ENCODE peak calls at places on chromosomes 7 and 10, in five cellular contexts. I is RWPE1; E is suprapubic skin; S is CD8-positive, alpha-beta T cell; V is heart left ventricle. B is an unnamed sample.

GRCh38 chr7:47405921-47406765 is 175.8 kb downstream of the TNS3 start:
- DNase-seq in I (peak), V (peak), S (no peak), E (no peak), B (no peak)

GRCh38 chr7:47337531-47337930 is 244.4 kb downstream of the TNS3 start:
- DNase-seq in E (no peak), V (peak), I (no peak), S (no peak), B (no peak)

GRCh38 chr7:28296571-28297483 is 115.5 kb upstream of the CREB5 start:
- DNase-seq in E (no peak), I (no peak), S (peak), V (no peak), B (peak)

GRCh38 chr10:91589015-91589655 is 43.7 kb downstream of the PPP1R3C start:
- DNase-seq in S (no peak), I (no peak), V (peak), E (no peak), B (no peak)

GRCh38 chr7:1986366-1987083 is 246.2 kb downstream of the MAD1L1 start:
- DNase-seq in S (peak), V (no peak), E (no peak), I (no peak), B (no peak)

GRCh38 chr7:47948096-47948790 is at the start of gene PKD1L1:
- DNase-seq in I (no peak), E (no peak), S (no peak), V (no peak), B (no peak)

GRCh38 chr10:103557455-103557854 is 64.0 kb downstream of the NEURL1 start:
- DNase-seq in E (no peak), S (no peak), I (no peak), V (no peak), B (no peak)

GRCh38 chr7:117993377-117994003 is 120.2 kb upstream of the CTTNBP2 start:
- DNase-seq in V (no peak), S (no peak), E (no peak), I (peak), B (no peak)

GRCh38 chr10:121263407-121263783 is 334.8 kb downstream of the FGFR2 start:
- DNase-seq in V (no peak), I (no peak), S (no peak), E (no peak), B (no peak)

GRCh38 chr10:47421057-47421952 is 37.2 kb upstream of the ZNF488 start:
- DNase-seq in S (no peak), V (no peak), I (peak), E (no peak), B (no peak)

GRCh38 chr10:9147475-9147874 is 1093.0 kb downstream of the GATA3 start:
- DNase-seq in V (no peak), E (no peak), I (no peak), S (no peak), B (no peak)

GRCh38 chr7:25844109-25844915 is 307.7 kb upstream of the NFE2L3 start:
- DNase-seq in V (no peak), E (no peak), S (no peak), I (no peak), B (no peak)

GRCh38 chr10:653991-654646 is 35.3 kb downstream of the DIP2C start:
- DNase-seq in V (no peak), S (no peak), I (no peak), E (no peak), B (no peak)

GRCh38 chr10:110141747-110142625 is 65.4 kb upstream of the MXI1 start:
- DNase-seq in V (peak), S (no peak), E (no peak), I (peak), B (no peak)

GRCh38 chr7:4774804-4775280 is 581 bp upstream of the AP5Z1 start:
- DNase-seq in I (peak), S (no peak), V (no peak), E (no peak), B (no peak)

GRCh38 chr10:4266387-4267083 is 481.5 kb upstream of the KLF6 start:
- DNase-seq in I (no peak), S (no peak), E (no peak), V (no peak), B (no peak)

GRCh38 chr7:82362129-82362528 is 81.4 kb downstream of the CACNA2D1 start:
- DNase-seq in E (no peak), I (no peak), S (no peak), V (no peak), B (no peak)

GRCh38 chr7:152925412-152926147 is 166.0 kb downstream of the ACTR3B start:
- DNase-seq in I (no peak), S (no peak), E (no peak), V (no peak), B (no peak)

GRCh38 chr7:16078076-16078952 is 343.0 kb downstream of the CRPPA start:
- DNase-seq in E (no peak), S (no peak), V (no peak), I (peak), B (no peak)

GRCh38 chr7:100157334-100158228 is 942 bp downstream of the TRAPPC14 start:
- DNase-seq in S (no peak), E (peak), V (no peak), I (peak), B (no peak)

GRCh38 chr7:157339777-157340677 is 3.2 kb downstream of the DNAJB6 start:
- DNase-seq in E (no peak), I (peak), V (peak), S (peak), B (peak)

GRCh38 chr7:4820405-4820967 is 41.3 kb downstream of the PAPOLB start:
- DNase-seq in S (no peak), V (peak), I (no peak), E (no peak), B (no peak)

GRCh38 chr7:23334482-23335056 is 35.4 kb downstream of the MALSU1 start:
- DNase-seq in I (peak), E (no peak), S (no peak), V (no peak), B (no peak)

GRCh38 chr7:82542665-82543064 is 99.1 kb upstream of the CACNA2D1 start:
- DNase-seq in V (no peak), I (no peak), E (no peak), S (no peak), B (no peak)

GRCh38 chr7:39338716-39339115 is 227.5 kb upstream of the YAE1 start:
- DNase-seq in E (no peak), S (no peak), V (no peak), I (no peak), B (no peak)

GRCh38 chr7:130910949-130911944 is 177.2 kb upstream of the KLF14 start:
- DNase-seq in E (no peak), S (no peak), I (no peak), V (no peak), B (no peak)

GRCh38 chr10:75048669-75049098 is 62.8 kb upstream of the SAMD8 start:
- DNase-seq in E (no peak), S (no peak), V (no peak), I (no peak), B (no peak)

GRCh38 chr7:74544706-74545469 is 91.2 kb downstream of the GTF2IRD1 start:
- DNase-seq in E (no peak), I (peak), V (no peak), S (no peak), B (no peak)

GRCh38 chr7:47610506-47611044 is 28.7 kb upstream of the TNS3 start:
- DNase-seq in E (no peak), I (no peak), V (no peak), S (no peak), B (no peak)

GRCh38 chr10:127014671-127015070 is 109.4 kb downstream of the DOCK1 start:
- DNase-seq in E (no peak), I (no peak), S (no peak), V (no peak), B (no peak)

GRCh38 chr10:27636816-27637215 is 108.8 kb downstream of the MKX start:
- DNase-seq in E (no peak), V (no peak), S (no peak), I (no peak), B (no peak)

GRCh38 chr10:6328708-6329423 is 126.1 kb downstream of the PFKFB3 start:
- DNase-seq in S (no peak), E (no peak), I (no peak), V (no peak), B (no peak)

GRCh38 chr10:132789659-132790148 is 3.8 kb upstream of the NKX6-2 start:
- DNase-seq in S (no peak), I (no peak), V (no peak), E (no peak), B (no peak)

GRCh38 chr10:131090761-131091661 is 220.5 kb downstream of the TCERG1L start:
- DNase-seq in S (no peak), I (no peak), E (no peak), V (no peak), B (no peak)

GRCh38 chr7:22109761-22110160 is 164.1 kb upstream of the CDCA7L start:
- DNase-seq in S (no peak), I (no peak), V (no peak), E (no peak), B (no peak)

GRCh38 chr7:34043461-34044318 is 138.4 kb downstream of the BMPER start:
- DNase-seq in S (no peak), V (no peak), E (no peak), I (no peak), B (no peak)

GRCh38 chr7:145175366-145175765 is 339.5 kb upstream of the TPK1 start:
- DNase-seq in V (no peak), S (no peak), I (no peak), E (no peak), B (no peak)

GRCh38 chr7:145168879-145169278 is 333.0 kb upstream of the TPK1 start:
- DNase-seq in E (no peak), I (no peak), V (no peak), S (no peak), B (no peak)

GRCh38 chr7:145168427-145168826 is 332.6 kb upstream of the TPK1 start:
- DNase-seq in V (no peak), I (no peak), E (no peak), S (no peak), B (no peak)

GRCh38 chr7:145169908-145170307 is 334.1 kb upstream of the TPK1 start:
- DNase-seq in V (no peak), I (no peak), S (no peak), E (no peak), B (no peak)
- TF ChIP-seq CTCF in V (no peak), I (peak), S (no peak), E (no peak), B (no peak)

DNA sequence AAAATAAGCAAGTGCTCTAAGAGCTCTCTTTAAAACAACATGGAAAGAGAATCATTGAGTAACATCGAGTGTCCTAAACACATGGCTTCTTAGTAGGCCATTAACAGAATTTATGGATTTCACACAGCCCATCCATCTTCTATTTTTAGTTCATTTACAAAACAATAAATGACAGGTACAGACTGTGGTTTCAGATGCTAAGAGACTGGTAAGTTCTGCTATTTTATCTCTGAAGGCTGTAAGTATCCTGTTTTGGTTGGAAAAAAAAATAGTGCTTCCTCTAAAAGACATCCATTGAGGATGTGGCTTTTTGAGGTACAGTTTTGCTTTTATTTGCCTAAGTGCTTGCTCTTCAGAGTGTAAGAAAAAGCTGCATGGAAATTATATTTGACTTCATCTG is 27.4 kb upstream of the GNAI1 start:
- DNase-seq in S (no peak), V (no peak), E (no peak), I (no peak), B (no peak)
- H3K27ac ChIP-seq in S (no peak), V (no peak), E (no peak), I (no peak), B (no peak)

GRCh38 chr10:93447019-93447418 is 35.1 kb downstream of the MYOF start:
- DNase-seq in I (no peak), E (peak), V (no peak), S (no peak), B (no peak)

GRCh38 chr10:93452143-93452542 is 30.0 kb downstream of the MYOF start:
- DNase-seq in S (no peak), V (no peak), I (no peak), E (no peak), B (no peak)

GRCh38 chr10:93454146-93454545 is 28.0 kb downstream of the MYOF start:
- DNase-seq in I (no peak), S (no peak), V (no peak), E (no peak), B (no peak)

GRCh38 chr10:93447970-93448369 is 34.2 kb downstream of the MYOF start:
- DNase-seq in V (no peak), E (no peak), I (no peak), S (no peak), B (no peak)

GRCh38 chr10:93451244-93451947 is 30.7 kb downstream of the MYOF start:
- DNase-seq in I (no peak), V (no peak), S (no peak), E (no peak), B (no peak)
- TF ChIP-seq CTCF in I (no peak), V (no peak), S (no peak), E (no peak), B (no peak)

DNA sequence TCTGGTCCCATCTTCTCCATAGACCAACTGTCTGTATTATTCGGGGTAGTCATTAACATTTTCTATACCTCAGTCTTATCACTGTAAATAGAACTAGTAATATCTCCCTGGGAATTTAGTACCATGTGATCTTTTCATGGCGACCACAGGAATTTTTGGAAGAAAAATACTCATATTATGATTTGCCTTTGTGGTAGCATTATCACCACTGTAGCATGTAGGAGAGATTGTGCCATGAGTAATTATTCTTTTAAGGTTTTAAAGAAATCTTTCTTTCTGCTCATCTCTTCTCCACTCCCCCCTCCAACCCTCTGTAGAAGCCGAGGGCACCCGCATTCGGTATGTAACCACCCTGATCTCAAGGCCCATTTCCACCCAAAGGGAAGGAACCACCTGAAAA is 25.0 kb downstream of the ZNF365 start:
- DNase-seq in S (no peak), I (no peak), E (no peak), V (no peak), B (no peak)
- H3K27ac ChIP-seq in S (no peak), I (no peak), E (no peak), V (no peak), B (no peak)

B was measured in CD4-positive, alpha-beta T cell.